ENCODE peak calls at places on chromosome 20, in four cellular contexts. C, E, V and L are unnamed samples.

GRCh38 chr20:33871362-33871761 is 60.2 kb downstream of the CHMP4B start:
- DNase-seq in C (no peak), E (no peak), V (no peak), L (peak)

GRCh38 chr20:9301129-9302072 is 213.0 kb upstream of the LAMP5 start:
- DNase-seq in C (no peak), E (no peak), V (no peak), L (peak)

GRCh38 chr20:24981750-24982149 is 10.8 kb downstream of the APMAP start:
- DNase-seq in C (no peak), E (no peak), V (no peak), L (no peak)

GRCh38 chr20:19784511-19785172 is 26.6 kb downstream of the RIN2 start:
- DNase-seq in C (peak), E (peak), V (peak), L (peak)

GRCh38 chr20:12098411-12098810 is 180.7 kb downstream of the BTBD3 start:
- DNase-seq in C (no peak), E (no peak), V (no peak), L (no peak)

GRCh38 chr20:53080412-53080962 is 108.3 kb downstream of the TSHZ2 start:
- DNase-seq in C (no peak), E (no peak), V (no peak), L (no peak)

GRCh38 chr20:52838510-52839241 is 133.5 kb upstream of the TSHZ2 start:
- DNase-seq in C (no peak), E (no peak), V (no peak), L (no peak)

GRCh38 chr20:22216984-22217383 is 367.4 kb downstream of the FOXA2 start:
- DNase-seq in C (no peak), E (no peak), V (no peak), L (no peak)

GRCh38 chr20:58987790-58988564 is 6.9 kb downstream of the NELFCD start:
- DNase-seq in C (no peak), E (no peak), V (no peak), L (no peak)

GRCh38 chr20:50848341-50848808 is 53.5 kb downstream of the BCAS4 start:
- DNase-seq in C (no peak), E (no peak), V (no peak), L (no peak)

GRCh38 chr20:8457978-8458377 is 325.9 kb downstream of the PLCB1 start:
- DNase-seq in C (no peak), E (no peak), V (no peak), L (no peak)

GRCh38 chr20:50891138-50891537 is 40.1 kb downstream of the ADNP start:
- DNase-seq in C (no peak), E (no peak), V (no peak), L (peak)

GRCh38 chr20:18722381-18722780 is 91.2 kb upstream of the SCP2D1 start:
- DNase-seq in C (no peak), E (no peak), V (no peak), L (peak)

GRCh38 chr20:20489054-20489453 is 121.2 kb downstream of the INSM1 start:
- DNase-seq in C (no peak), E (peak), V (no peak), L (peak)

GRCh38 chr20:49167811-49168507 is 20.2 kb downstream of the STAU1 start:
- DNase-seq in C (no peak), E (no peak), V (no peak), L (peak)
- TF ChIP-seq CHD1 in C (no peak), E (no peak), V (no peak), L (no peak)

DNA sequence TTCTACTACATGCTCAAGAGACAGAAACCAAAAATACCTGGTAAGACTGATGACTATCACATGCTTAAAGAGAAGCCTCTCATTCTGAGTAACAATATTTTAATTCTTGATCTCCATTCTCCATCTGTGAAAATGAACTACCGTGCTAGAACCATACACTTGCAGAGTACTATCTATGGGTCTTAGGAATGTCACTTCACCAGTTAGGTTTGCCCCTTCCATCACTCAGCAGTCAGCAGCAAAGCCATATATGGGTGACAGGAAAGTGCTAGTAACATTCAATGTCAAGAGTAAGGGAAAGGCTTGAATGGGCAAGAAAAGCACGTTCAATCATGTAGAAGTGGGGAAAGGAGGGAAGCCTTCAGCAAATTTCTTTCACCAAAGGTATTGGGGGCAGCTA is 2.3 kb downstream of the DNAAF9 start:
- DNase-seq in C (no peak), E (no peak), V (no peak), L (no peak)
- TF ChIP-seq USF2 in C (no peak), E (no peak), V (no peak), L (no peak)

DNA sequence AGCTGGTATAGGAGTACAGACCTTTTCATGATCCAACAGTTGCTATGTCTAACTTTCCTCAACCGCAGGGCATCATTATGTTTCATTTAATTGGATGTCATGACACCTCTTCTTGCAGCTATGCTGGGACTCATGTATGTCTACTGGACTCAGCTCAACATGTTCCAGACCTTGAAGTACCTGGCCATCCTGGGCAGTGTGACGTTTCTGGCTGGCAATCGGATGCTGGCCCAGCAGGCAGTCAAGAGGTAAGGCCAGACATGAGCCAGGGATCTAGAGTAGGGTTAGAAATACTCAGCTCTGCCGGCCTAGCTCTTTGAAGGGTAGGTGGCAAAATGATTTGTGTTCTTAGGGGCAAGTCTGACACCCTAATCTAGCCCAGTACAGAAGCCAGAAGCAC is 25.2 kb downstream of the GHRH start:
- DNase-seq in C (no peak), E (no peak), V (no peak), L (no peak)
- TF ChIP-seq CHD1 in C (no peak), E (no peak), V (no peak), L (no peak)

GRCh38 chr20:2799271-2799670 is 1.2 kb downstream of the CPXM1 start:
- DNase-seq in C (no peak), E (no peak), V (no peak), L (no peak)

GRCh38 chr20:2799688-2800589 is 488 bp downstream of the CPXM1 start:
- DNase-seq in C (no peak), E (no peak), V (peak), L (peak)

GRCh38 chr20:2800590-2801458 is at the start of gene CPXM1:
- DNase-seq in C (peak), E (no peak), V (peak), L (no peak)

GRCh38 chr20:2798814-2799213 is 1.6 kb downstream of the CPXM1 start:
- DNase-seq in C (peak), E (no peak), V (no peak), L (peak)

GRCh38 chr20:2801459-2801728 is 967 bp upstream of the CPXM1 start:
- DNase-seq in C (no peak), E (no peak), V (no peak), L (no peak)
- TF ChIP-seq USF2 in C (no peak), E (no peak), V (no peak), L (no peak)

GRCh38 chr20:1441133-1441532 is 25.5 kb downstream of the NSFL1C start:
- DNase-seq in C (no peak), E (no peak), V (no peak), L (no peak)
- TF ChIP-seq CHD1 in C (no peak), E (no peak), V (no peak), L (no peak)

GRCh38 chr20:41316602-41317535 is 662 bp downstream of the ZHX3 start:
- DNase-seq in C (peak), E (no peak), V (peak), L (peak)
- TF ChIP-seq USF2 in C (no peak), E (no peak), V (no peak), L (no peak)

GRCh38 chr20:17525650-17526049 is 5.5 kb downstream of the BFSP1 start:
- DNase-seq in C (peak), E (no peak), V (no peak), L (no peak)
- TF ChIP-seq CHD1 in C (no peak), E (no peak), V (no peak), L (no peak)